ENCODE peak calls at places on chromosomes 7 and 10, in four cellular contexts. One of them, this sample, is unnamed.

GRCh38 chr10:116753759-116754158 is 11.4 kb upstream of the HSPA12A start:
- DNase-seq in transverse colon: no peak
- DNase-seq in AG04450: no peak
- DNase-seq in testis: no peak
- DNase-seq in this sample: no peak

GRCh38 chr7:104803931-104804330 is 210.1 kb upstream of the KMT2E start:
- DNase-seq in transverse colon: no peak
- DNase-seq in AG04450: no peak
- DNase-seq in testis: no peak
- DNase-seq in this sample: no peak

GRCh38 chr7:157587487-157588270 is 250.9 kb downstream of the DNAJB6 start:
- DNase-seq in transverse colon: no peak
- DNase-seq in AG04450: no peak
- DNase-seq in testis: no peak
- DNase-seq in this sample: no peak

GRCh38 chr10:17116193-17116592 is 13.4 kb downstream of the CUBN start:
- DNase-seq in transverse colon: no peak
- DNase-seq in AG04450: no peak
- DNase-seq in testis: no peak
- DNase-seq in this sample: no peak

GRCh38 chr7:80093349-80093748 is 41.3 kb upstream of the GNAI1 start:
- DNase-seq in transverse colon: no peak
- DNase-seq in AG04450: no peak
- DNase-seq in testis: no peak
- DNase-seq in this sample: no peak

GRCh38 chr10:7787150-7787856 is 490 bp downstream of the KIN start:
- DNase-seq in transverse colon: no peak
- DNase-seq in AG04450: no peak
- DNase-seq in testis: no peak
- DNase-seq in this sample: no peak

GRCh38 chr7:74480861-74481417 is 27.2 kb downstream of the GTF2IRD1 start:
- DNase-seq in transverse colon: peak; percentile 64
- DNase-seq in AG04450: peak; percentile 11
- DNase-seq in testis: peak; percentile 73
- DNase-seq in this sample: peak; percentile 70

GRCh38 chr7:34069676-34070075 is 164.3 kb downstream of the BMPER start:
- DNase-seq in transverse colon: no peak
- DNase-seq in AG04450: no peak
- DNase-seq in testis: no peak
- DNase-seq in this sample: no peak

GRCh38 chr7:82740246-82740848 is 296.8 kb upstream of the CACNA2D1 start:
- DNase-seq in transverse colon: peak; percentile 19
- DNase-seq in AG04450: no peak
- DNase-seq in testis: peak; percentile 77
- DNase-seq in this sample: peak; percentile 39

GRCh38 chr7:92279429-92280031 is 33.8 kb downstream of the ANKIB1 start:
- DNase-seq in transverse colon: no peak
- DNase-seq in AG04450: no peak
- DNase-seq in testis: no peak
- DNase-seq in this sample: no peak

GRCh38 chr7:116726713-116727431 is 54.9 kb downstream of the MET start:
- DNase-seq in transverse colon: no peak
- DNase-seq in AG04450: no peak
- DNase-seq in testis: no peak
- DNase-seq in this sample: no peak

GRCh38 chr7:131302876-131303707 is 24.6 kb upstream of the MKLN1 start:
- DNase-seq in transverse colon: peak; percentile 43
- DNase-seq in AG04450: no peak
- DNase-seq in testis: peak; percentile 69
- DNase-seq in this sample: no peak

GRCh38 chr10:125926247-125926646 is 29.9 kb downstream of the FANK1 start:
- DNase-seq in transverse colon: no peak
- DNase-seq in AG04450: no peak
- DNase-seq in testis: no peak
- DNase-seq in this sample: no peak

GRCh38 chr10:102327002-102327401 is 68.5 kb upstream of the NFKB2 start:
- DNase-seq in transverse colon: no peak
- DNase-seq in AG04450: no peak
- DNase-seq in testis: no peak
- DNase-seq in this sample: no peak

GRCh38 chr10:88270871-88271713 is 312.0 kb downstream of the RNLS start:
- DNase-seq in transverse colon: no peak
- DNase-seq in AG04450: no peak
- DNase-seq in testis: no peak
- DNase-seq in this sample: peak; percentile 73

GRCh38 chr10:9792181-9792580 is 1225.5 kb upstream of the CELF2 start:
- DNase-seq in transverse colon: no peak
- DNase-seq in AG04450: no peak
- DNase-seq in testis: no peak
- DNase-seq in this sample: no peak

GRCh38 chr7:33558961-33559710 is 346.2 kb upstream of the BMPER start:
- DNase-seq in transverse colon: no peak
- DNase-seq in AG04450: no peak
- DNase-seq in testis: no peak
- DNase-seq in this sample: no peak

GRCh38 chr7:143240323-143241168 is 18.7 kb downstream of the TAS2R40 start:
- DNase-seq in transverse colon: peak; percentile 75
- DNase-seq in AG04450: peak; percentile 68
- DNase-seq in testis: peak; percentile 83
- DNase-seq in this sample: peak; percentile 32

GRCh38 chr7:37446371-37446770 is 2.3 kb downstream of the ELMO1 start:
- DNase-seq in transverse colon: no peak
- DNase-seq in AG04450: no peak
- DNase-seq in testis: no peak
- DNase-seq in this sample: no peak

GRCh38 chr7:22697897-22698645 is 28.9 kb upstream of the IL6 start:
- DNase-seq in transverse colon: peak; percentile 14
- DNase-seq in AG04450: no peak
- DNase-seq in testis: no peak
- DNase-seq in this sample: no peak

GRCh38 chr10:78964952-78965633 is 103.7 kb upstream of the ZMIZ1 start:
- DNase-seq in transverse colon: no peak
- DNase-seq in AG04450: no peak
- DNase-seq in testis: peak; percentile 85
- DNase-seq in this sample: peak; percentile 98

GRCh38 chr10:131221632-131222277 is 89.8 kb downstream of the TCERG1L start:
- DNase-seq in transverse colon: no peak
- DNase-seq in AG04450: no peak
- DNase-seq in testis: no peak
- DNase-seq in this sample: no peak

GRCh38 chr10:131224106-131224505 is 87.4 kb downstream of the TCERG1L start:
- DNase-seq in transverse colon: no peak
- DNase-seq in AG04450: no peak
- DNase-seq in testis: no peak
- DNase-seq in this sample: no peak

GRCh38 chr10:131222986-131223385 is 88.5 kb downstream of the TCERG1L start:
- DNase-seq in transverse colon: no peak
- DNase-seq in AG04450: no peak
- DNase-seq in testis: no peak
- DNase-seq in this sample: no peak

GRCh38 chr10:131220601-131221171 is 90.8 kb downstream of the TCERG1L start:
- DNase-seq in transverse colon: no peak
- DNase-seq in AG04450: no peak
- DNase-seq in testis: no peak
- DNase-seq in this sample: no peak

DNA sequence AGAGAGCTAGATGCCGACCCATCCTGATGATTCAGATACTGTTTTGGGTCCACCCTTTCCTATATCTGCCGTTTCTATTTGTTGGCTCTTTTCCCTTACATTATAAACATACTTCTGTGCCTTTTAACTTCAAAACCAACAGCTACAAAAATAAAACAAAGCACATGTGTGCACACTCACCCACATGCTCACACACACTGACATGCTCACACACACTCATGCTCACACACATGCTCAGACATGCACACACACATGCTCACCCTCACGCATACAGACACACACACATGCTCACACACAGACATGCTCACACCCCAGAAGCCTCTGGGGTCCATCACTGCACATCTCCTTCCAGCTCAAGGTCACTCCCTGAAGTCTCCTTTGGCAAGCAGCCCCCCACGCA is 88.1 kb downstream of the TCERG1L start:
- DNase-seq in transverse colon: no peak
- DNase-seq in AG04450: no peak
- DNase-seq in testis: no peak
- DNase-seq in this sample: no peak
- H3K27me3 ChIP-seq in transverse colon: no peaks in the 10 kb centered on the region
- H3K27me3 ChIP-seq in AG04450: no peaks in the 10 kb centered on the region
- H3K27me3 ChIP-seq in testis: no peaks in the 10 kb centered on the region
- H3K27me3 ChIP-seq in this sample: no peaks in the 10 kb centered on the region

GRCh38 chr7:155388561-155388960 is 69.4 kb upstream of the EN2 start:
- DNase-seq in transverse colon: no peak
- DNase-seq in AG04450: no peak
- DNase-seq in testis: no peak
- DNase-seq in this sample: no peak

GRCh38 chr7:155384751-155385150 is 73.2 kb upstream of the EN2 start:
- DNase-seq in transverse colon: no peak
- DNase-seq in AG04450: no peak
- DNase-seq in testis: no peak
- DNase-seq in this sample: no peak

GRCh38 chr7:155387066-155387620 is 70.8 kb upstream of the EN2 start:
- DNase-seq in transverse colon: no peak
- DNase-seq in AG04450: no peak
- DNase-seq in testis: no peak
- DNase-seq in this sample: no peak

GRCh38 chr7:155383756-155384491 is 74.0 kb upstream of the EN2 start:
- DNase-seq in transverse colon: no peak
- DNase-seq in AG04450: no peak
- DNase-seq in testis: no peak
- DNase-seq in this sample: no peak

DNA sequence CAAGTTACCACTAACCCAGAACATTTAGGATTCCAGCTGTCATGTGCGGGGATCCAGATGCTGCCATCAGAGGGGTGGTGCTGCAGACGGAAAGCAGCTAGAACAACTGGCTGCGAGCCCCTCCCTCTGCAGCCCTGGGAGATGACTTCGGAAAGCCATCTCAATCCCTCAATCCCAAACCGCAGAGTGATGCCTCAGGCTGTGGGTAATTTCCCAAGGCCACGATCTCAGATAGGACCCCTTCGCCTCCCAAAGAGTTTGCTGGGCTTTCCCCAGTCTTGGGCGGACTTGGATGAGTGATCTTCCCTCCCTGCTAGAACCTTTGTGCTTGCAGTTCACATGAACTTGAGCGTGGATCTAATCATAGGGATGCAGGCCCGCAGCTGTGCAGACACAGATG is 71.3 kb upstream of the EN2 start:
- DNase-seq in transverse colon: no peak
- DNase-seq in AG04450: no peak
- DNase-seq in testis: no peak
- DNase-seq in this sample: no peak
- H3K27me3 ChIP-seq in transverse colon: peaks cover 85% of the 10 kb centered on the region
- H3K27me3 ChIP-seq in AG04450: peaks cover 31% of the 10 kb centered on the region
- H3K27me3 ChIP-seq in testis: no peaks in the 10 kb centered on the region
- H3K27me3 ChIP-seq in this sample: no peaks in the 10 kb centered on the region

GRCh38 chr10:45372251-45372951 is 1.6 kb upstream of the ALOX5 start:
- DNase-seq in transverse colon: no peak
- DNase-seq in AG04450: no peak
- DNase-seq in testis: no peak
- DNase-seq in this sample: no peak
- H3K27me3 ChIP-seq in transverse colon: peaks cover 48% of the 10 kb centered on the region
- H3K27me3 ChIP-seq in AG04450: peaks cover 28% of the 10 kb centered on the region
- H3K27me3 ChIP-seq in testis: no peaks in the 10 kb centered on the region
- H3K27me3 ChIP-seq in this sample: peaks cover 32% of the 10 kb centered on the region

DNA sequence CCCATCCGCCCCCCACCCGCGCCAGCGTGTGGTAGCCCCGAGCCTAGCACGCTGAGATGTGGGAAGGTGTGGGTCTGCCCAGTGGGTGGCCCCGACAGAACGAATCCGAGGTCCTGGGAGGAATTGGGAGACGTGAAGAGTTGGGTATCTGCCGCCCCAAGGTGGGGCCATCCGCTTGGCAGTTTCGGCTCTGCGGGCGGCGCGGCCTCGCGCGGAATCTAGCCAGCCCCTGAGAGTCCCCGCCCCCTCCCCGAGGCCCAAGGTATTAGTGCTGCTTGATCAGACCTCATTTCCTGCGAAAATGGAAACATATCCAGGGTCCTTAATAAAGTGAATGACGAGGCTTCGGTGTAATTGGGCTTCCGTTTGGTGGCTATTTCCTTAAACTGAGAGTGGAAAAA is 13.1 kb downstream of the LBX1 start:
- DNase-seq in transverse colon: no peak
- DNase-seq in AG04450: no peak
- DNase-seq in testis: no peak
- DNase-seq in this sample: no peak
- H3K27me3 ChIP-seq in transverse colon: peaks cover 98% of the 10 kb centered on the region
- H3K27me3 ChIP-seq in AG04450: peaks cover 81% of the 10 kb centered on the region
- H3K27me3 ChIP-seq in testis: no peaks in the 10 kb centered on the region
- H3K27me3 ChIP-seq in this sample: no peaks in the 10 kb centered on the region

GRCh38 chr10:124536496-124537050 is 75.0 kb downstream of the LHPP start:
- DNase-seq in transverse colon: no peak
- DNase-seq in AG04450: no peak
- DNase-seq in testis: no peak
- DNase-seq in this sample: no peak

GRCh38 chr10:124535731-124536495 is 74.3 kb downstream of the LHPP start:
- DNase-seq in transverse colon: no peak
- DNase-seq in AG04450: no peak
- DNase-seq in testis: no peak
- DNase-seq in this sample: no peak

GRCh38 chr10:124538669-124539068 is 77.0 kb downstream of the LHPP start:
- DNase-seq in transverse colon: no peak
- DNase-seq in AG04450: no peak
- DNase-seq in testis: no peak
- DNase-seq in this sample: no peak

GRCh38 chr10:124537166-124537725 is 75.6 kb downstream of the LHPP start:
- DNase-seq in transverse colon: no peak
- DNase-seq in AG04450: no peak
- DNase-seq in testis: no peak
- DNase-seq in this sample: no peak

GRCh38 chr10:124537891-124538290 is 76.3 kb downstream of the LHPP start:
- DNase-seq in transverse colon: no peak
- DNase-seq in AG04450: no peak
- DNase-seq in testis: no peak
- DNase-seq in this sample: no peak
- H3K27me3 ChIP-seq in transverse colon: no peaks in the 10 kb centered on the region
- H3K27me3 ChIP-seq in AG04450: peaks cover 5% of the 10 kb centered on the region
- H3K27me3 ChIP-seq in testis: no peaks in the 10 kb centered on the region
- H3K27me3 ChIP-seq in this sample: no peaks in the 10 kb centered on the region

GRCh38 chr10:5617521-5617920 is 48.9 kb downstream of the ASB13 start:
- DNase-seq in transverse colon: no peak
- DNase-seq in AG04450: no peak
- DNase-seq in testis: no peak
- DNase-seq in this sample: no peak
- H3K27me3 ChIP-seq in transverse colon: no peaks in the 10 kb centered on the region
- H3K27me3 ChIP-seq in AG04450: no peaks in the 10 kb centered on the region
- H3K27me3 ChIP-seq in testis: no peaks in the 10 kb centered on the region
- H3K27me3 ChIP-seq in this sample: no peaks in the 10 kb centered on the region